ENCODE peak calls at places on chromosomes 1 and 21, in nine cellular contexts. I is choroid plexus epithelial cell, S is mucosa of descending colon, H is H7, R is stromal cell of bone marrow, B is heart right ventricle, A is germinal center, D is NCI-H774, V is C1 segment of cervical spinal cord. N is an unnamed sample.
A peak's percentile ranks its signal among the peaks of the same experiment; 100 is the strongest.

GRCh38 chr1:37255111-37255795 is 219.1 kb upstream of the ZC3H12A start:
- DNase-seq in I (peak; percentile 2), S (no peak), H (peak; percentile 92), R (no peak), B (peak; percentile 24), A (no peak), D (no peak), V (peak; percentile 1), N (peak; percentile 58)

GRCh38 chr1:211547710-211548109 is 31.3 kb downstream of the SLC30A1 start:
- DNase-seq in I (no peak), S (no peak), H (no peak), R (no peak), B (no peak), A (no peak), D (no peak), V (no peak), N (no peak)

GRCh38 chr21:45290948-45291612 is 3.4 kb upstream of the POFUT2 start:
- DNase-seq in I (peak; percentile 49), S (no peak), H (peak; percentile 26), R (no peak), B (no peak), A (no peak), D (no peak), V (no peak), N (no peak)

GRCh38 chr1:40919475-40920011 is 57.4 kb upstream of the CITED4 start:
- DNase-seq in I (no peak), S (no peak), H (peak; percentile 50), R (no peak), B (no peak), A (no peak), D (peak; percentile 85), V (no peak), N (peak; percentile 92)

GRCh38 chr1:177865807-177866206 is 104.1 kb downstream of the SEC16B start:
- DNase-seq in I (no peak), S (no peak), H (no peak), R (no peak), B (no peak), A (no peak), D (no peak), V (no peak), N (no peak)

GRCh38 chr1:108193333-108193732 is 6.8 kb downstream of the SLC25A24 start:
- DNase-seq in I (no peak), S (no peak), H (no peak), R (no peak), B (no peak), A (no peak), D (no peak), V (no peak), N (no peak)

GRCh38 chr1:46094454-46094853 is 38.0 kb downstream of the PIK3R3 start:
- DNase-seq in I (no peak), S (no peak), H (no peak), R (peak; percentile 21), B (no peak), A (no peak), D (no peak), V (no peak), N (no peak)

GRCh38 chr1:161725888-161726630 is 4.7 kb downstream of the FCRLB start:
- DNase-seq in I (peak; percentile 51), S (peak; percentile 73), H (peak; percentile 72), R (peak; percentile 19), B (peak; percentile 41), A (peak; percentile 38), D (no peak), V (peak; percentile 28), N (peak; percentile 54)

GRCh38 chr1:161215079-161215478 is at the start of gene FCER1G:
- DNase-seq in I (no peak), S (peak; percentile 75), H (no peak), R (no peak), B (peak; percentile 58), A (no peak), D (no peak), V (no peak), N (no peak)

GRCh38 chr1:65147424-65148177 is 402 bp upstream of the AK4 start:
- DNase-seq in I (peak; percentile 21), S (peak; percentile 74), H (peak; percentile 76), R (no peak), B (peak; percentile 61), A (peak; percentile 13), D (peak; percentile 31), V (peak; percentile 59), N (peak; percentile 69)

GRCh38 chr1:204959374-204959773 is 83.6 kb upstream of the CNTN2 start:
- DNase-seq in I (no peak), S (no peak), H (no peak), R (no peak), B (peak; percentile 68), A (no peak), D (no peak), V (peak; percentile 59), N (no peak)